ENCODE peak calls at places on chromosomes 5 and 9, in ten cellular contexts. Y, S, N, I, A, U, M, D, B and Z are unnamed samples.

GRCh38 chr5:5592541-5592940 is 170.1 kb downstream of the ICE1 start:
- DNase-seq in A (no peak), S (no peak), N (no peak), D (no peak), I (no peak), M (no peak), B (no peak), U (no peak), Y (peak), Z (no peak)

GRCh38 chr5:72467987-72468386 is 39.2 kb downstream of the ZNF366 start:
- DNase-seq in U (no peak), N (no peak), Y (peak), A (no peak), D (peak), B (no peak), S (no peak), I (no peak), M (no peak), Z (no peak)

GRCh38 chr5:68192679-68193060 is 22.9 kb upstream of the PIK3R1 start:
- DNase-seq in I (no peak), B (no peak), S (no peak), D (no peak), U (no peak), A (no peak), N (no peak), M (no peak), Y (no peak), Z (no peak)

GRCh38 chr9:2418619-2419018 is 203.0 kb upstream of the VLDLR start:
- DNase-seq in N (no peak), A (no peak), B (peak), I (no peak), U (no peak), D (peak), Y (peak), M (no peak), S (no peak), Z (no peak)

GRCh38 chr9:127634021-127634420 is 21.9 kb downstream of the STXBP1 start:
- DNase-seq in N (no peak), D (no peak), M (no peak), A (no peak), I (no peak), Y (peak), U (no peak), B (peak), S (no peak), Z (peak)

GRCh38 chr5:32951878-32952277 is 240.8 kb downstream of the NPR3 start:
- DNase-seq in Y (no peak), D (no peak), M (no peak), U (no peak), I (no peak), N (no peak), A (no peak), B (no peak), S (no peak), Z (no peak)

GRCh38 chr5:57036621-57037160 is 84.8 kb upstream of the MIER3 start:
- DNase-seq in B (no peak), U (no peak), S (no peak), Y (no peak), A (no peak), I (no peak), M (no peak), D (no peak), N (no peak), Z (no peak)

GRCh38 chr5:154334406-154335041 is 111.3 kb upstream of the SAP30L start:
- DNase-seq in I (no peak), Y (no peak), S (no peak), A (no peak), U (no peak), B (no peak), M (no peak), D (peak), N (no peak), Z (no peak)

GRCh38 chr5:113488645-113489184 is 462 bp upstream of the MCC start:
- DNase-seq in N (no peak), D (peak), S (no peak), I (no peak), U (no peak), M (no peak), Y (no peak), B (no peak), A (no peak), Z (no peak)

GRCh38 chr5:90941002-90941720 is 382.6 kb downstream of the ADGRV1 start:
- DNase-seq in B (peak), D (no peak), I (no peak), S (no peak), U (no peak), M (no peak), N (no peak), A (no peak), Y (no peak), Z (no peak)

GRCh38 chr5:4862500-4862899 is 277.6 kb upstream of the ADAMTS16 start:
- DNase-seq in N (peak), I (peak), M (no peak), D (peak), Y (peak), U (no peak), A (no peak), S (no peak), B (peak), Z (no peak)

GRCh38 chr5:176647870-176648466 is 684 bp downstream of the TSPAN17 start:
- DNase-seq in N (no peak), B (peak), A (no peak), D (no peak), S (peak), M (no peak), Y (peak), I (no peak), U (peak), Z (peak)

GRCh38 chr9:76701441-76702031 is 62.7 kb upstream of the PCA3 start:
- DNase-seq in Y (no peak), N (no peak), D (peak), I (no peak), S (no peak), A (no peak), U (no peak), B (peak), M (no peak), Z (no peak)

GRCh38 chr9:27528886-27529315 is 713 bp downstream of the MOB3B start:
- DNase-seq in M (peak), N (peak), Y (peak), D (peak), S (peak), A (peak), U (peak), I (no peak), B (no peak), Z (peak)

GRCh38 chr9:125506045-125506444 is 201.0 kb downstream of the MAPKAP1 start:
- DNase-seq in B (no peak), S (no peak), D (no peak), M (no peak), N (no peak), I (no peak), U (no peak), Y (peak), A (no peak), Z (no peak)

GRCh38 chr5:40689442-40689841 is 9.7 kb downstream of the PTGER4 start:
- DNase-seq in D (peak), I (no peak), M (no peak), S (no peak), U (peak), N (peak), Y (peak), B (peak), A (no peak), Z (no peak)

GRCh38 chr9:109246533-109246932 is 74.3 kb downstream of the EPB41L4B start:
- DNase-seq in B (no peak), A (no peak), S (no peak), D (no peak), U (no peak), M (no peak), Y (no peak), N (no peak), I (no peak), Z (no peak)

GRCh38 chr5:1673042-1673674 is 126.5 kb downstream of the MRPL36 start:
- DNase-seq in M (no peak), D (no peak), Y (peak), I (no peak), S (no peak), U (no peak), N (no peak), B (no peak), A (no peak), Z (no peak)

GRCh38 chr9:125763373-125763772 is 16.2 kb downstream of the PBX3 start:
- DNase-seq in S (no peak), I (no peak), Y (peak), U (no peak), N (no peak), M (no peak), B (peak), D (peak), A (no peak), Z (no peak)

GRCh38 chr9:13149454-13149853 is 130.0 kb downstream of the MPDZ start:
- DNase-seq in M (no peak), A (no peak), U (no peak), N (no peak), I (no peak), B (no peak), D (no peak), S (no peak), Y (no peak), Z (no peak)

GRCh38 chr9:98488578-98489312 is 220.0 kb downstream of the GABBR2 start:
- DNase-seq in I (no peak), A (no peak), Y (peak), N (peak), M (no peak), S (no peak), B (no peak), U (no peak), D (peak), Z (no peak)

GRCh38 chr9:75071530-75072122 is 16.3 kb downstream of the NMRK1 start:
- DNase-seq in Y (no peak), U (no peak), S (no peak), I (peak), N (no peak), A (peak), D (no peak), B (no peak), M (peak), Z (peak)

GRCh38 chr5:73152411-73153388 is 20.3 kb upstream of the TMEM174 start:
- DNase-seq in B (no peak), M (no peak), N (no peak), A (no peak), S (no peak), I (no peak), U (no peak), D (no peak), Y (no peak), Z (no peak)

GRCh38 chr9:99859395-99859980 is 37.8 kb downstream of the NR4A3 start:
- DNase-seq in S (no peak), I (no peak), U (no peak), Y (peak), D (peak), M (no peak), A (no peak), B (no peak), N (no peak), Z (no peak)

GRCh38 chr5:177369050-177369912 is 11.6 kb downstream of the RGS14 start:
- DNase-seq in D (no peak), Y (peak), N (peak), S (no peak), B (peak), U (no peak), A (peak), I (peak), M (no peak), Z (no peak)

GRCh38 chr5:35754481-35754880 is 102.2 kb upstream of the IL7R start:
- DNase-seq in S (no peak), A (no peak), I (no peak), M (no peak), N (no peak), B (no peak), Y (no peak), U (no peak), D (no peak), Z (no peak)

GRCh38 chr5:17405976-17406876 is 91.8 kb upstream of the TAF11L2 start:
- DNase-seq in U (no peak), M (no peak), B (no peak), A (no peak), D (peak), Y (no peak), N (no peak), S (no peak), I (no peak), Z (no peak)

GRCh38 chr5:133353741-133354140 is 258.6 kb downstream of the FSTL4 start:
- DNase-seq in S (no peak), M (no peak), I (no peak), Y (peak), D (no peak), B (no peak), U (no peak), A (no peak), N (no peak), Z (peak)

GRCh38 chr5:170070556-170071412 is 34.9 kb upstream of the FOXI1 start:
- DNase-seq in N (peak), U (no peak), M (no peak), D (peak), Y (peak), S (no peak), I (peak), B (peak), A (no peak), Z (no peak)

DNA sequence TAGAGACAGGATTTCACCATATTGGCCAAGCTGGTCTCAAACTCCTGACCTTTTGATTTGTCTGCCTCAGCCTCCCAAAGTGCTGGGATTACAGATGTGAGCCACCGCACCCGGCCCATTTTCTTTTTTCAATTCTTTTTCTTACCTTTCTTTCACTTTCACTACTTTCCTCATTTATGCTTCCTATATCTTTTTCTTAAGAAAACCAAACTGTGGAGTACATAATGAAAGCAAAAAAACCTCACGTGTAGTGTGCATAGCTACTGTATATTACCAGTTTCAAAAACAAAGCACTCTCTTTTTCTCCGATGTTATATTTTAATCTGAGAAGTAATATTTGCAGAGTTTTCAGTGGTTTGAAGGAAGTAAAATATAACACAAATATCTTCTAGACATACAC is 8.0 kb upstream of the CAST start:
- DNase-seq in D (no peak), S (no peak), N (no peak), U (no peak), Y (no peak), B (no peak), I (no peak), A (no peak), M (no peak), Z (no peak)
- H3K27ac ChIP-seq in D (no peak), S (no peak), N (no peak), U (no peak), Y (no peak), B (no peak), I (no peak), A (no peak), M (no peak), Z (no peak)

DNA sequence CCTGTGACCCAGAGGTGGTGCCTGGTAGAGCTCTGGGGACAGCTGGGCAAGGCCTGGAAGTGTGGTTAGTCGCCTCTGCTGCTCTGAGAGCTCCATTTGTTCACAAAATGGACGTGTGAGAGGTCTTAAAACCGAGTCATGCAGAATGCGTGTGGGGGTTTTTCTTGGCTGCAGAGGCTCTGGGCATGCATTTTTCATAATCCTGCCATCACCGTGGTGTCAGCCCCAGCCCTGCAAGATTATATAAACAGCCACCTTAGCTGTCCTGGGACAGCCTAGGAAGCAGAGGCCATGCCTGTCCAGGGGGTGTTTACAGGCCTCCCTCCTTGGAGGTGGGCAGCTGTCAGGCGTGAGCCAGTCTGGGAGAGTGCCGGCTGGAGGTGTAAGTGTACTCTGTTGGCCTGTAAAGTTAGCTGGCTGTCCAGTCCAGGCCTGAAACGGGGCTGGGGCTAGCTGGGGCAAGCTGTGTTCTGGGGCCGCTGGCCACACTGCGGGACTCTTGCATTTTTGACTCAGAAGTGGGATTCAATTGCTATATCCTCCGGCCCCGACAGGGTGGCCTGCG is 2.3 kb downstream of the WNK2 start:
- DNase-seq in D (no peak), A (no peak), N (no peak), Y (no peak), M (no peak), B (no peak), S (no peak), U (no peak), I (no peak), Z (no peak)
- H3K27ac ChIP-seq in D (no peak), A (no peak), N (no peak), Y (peak), M (no peak), B (no peak), S (peak), U (no peak), I (no peak), Z (no peak)

DNA sequence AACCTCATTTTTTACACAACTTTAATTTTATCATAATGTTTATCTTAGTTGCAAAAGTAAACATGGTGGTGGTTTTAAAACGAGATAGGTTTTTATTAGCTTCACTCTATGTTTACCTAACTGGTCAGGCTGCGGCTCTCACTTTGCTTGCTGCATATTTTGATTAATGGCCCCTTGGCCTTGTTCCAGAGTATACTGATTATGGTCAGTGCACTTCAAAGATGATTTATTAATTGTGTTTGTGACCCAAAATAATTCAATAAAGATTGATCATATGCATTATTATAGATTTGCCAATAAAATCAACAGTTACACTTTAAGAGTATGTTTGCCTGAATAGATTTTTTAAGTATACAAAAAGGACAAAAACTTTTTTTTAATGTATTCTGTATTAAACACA is 188.0 kb downstream of the XRCC4 start:
- DNase-seq in S (no peak), I (no peak), N (no peak), D (peak), B (no peak), M (no peak), A (no peak), U (no peak), Y (peak), Z (no peak)
- H3K27ac ChIP-seq in S (no peak), I (no peak), N (no peak), D (no peak), B (no peak), M (no peak), A (no peak), U (no peak), Y (no peak), Z (no peak)

GRCh38 chr5:115930630-115931337 is 31.5 kb upstream of the LVRN start:
- DNase-seq in S (no peak), I (no peak), U (no peak), N (no peak), A (no peak), D (peak), B (no peak), Y (peak), M (no peak), Z (no peak)

GRCh38 chr5:115934388-115934974 is 27.8 kb upstream of the LVRN start:
- DNase-seq in A (no peak), B (no peak), M (no peak), N (no peak), U (no peak), Y (no peak), D (no peak), S (no peak), I (no peak), Z (no peak)

GRCh38 chr5:115936031-115936430 is 26.2 kb upstream of the LVRN start:
- DNase-seq in N (no peak), A (no peak), B (no peak), M (no peak), Y (no peak), S (no peak), I (no peak), U (no peak), D (no peak), Z (no peak)

GRCh38 chr5:115932991-115933390 is 29.3 kb upstream of the LVRN start:
- DNase-seq in M (no peak), S (no peak), D (peak), N (no peak), Y (peak), A (no peak), B (no peak), U (no peak), I (no peak), Z (no peak)
- H3K27ac ChIP-seq in M (no peak), S (no peak), D (no peak), N (no peak), Y (no peak), A (no peak), B (no peak), U (no peak), I (no peak), Z (no peak)

DNA sequence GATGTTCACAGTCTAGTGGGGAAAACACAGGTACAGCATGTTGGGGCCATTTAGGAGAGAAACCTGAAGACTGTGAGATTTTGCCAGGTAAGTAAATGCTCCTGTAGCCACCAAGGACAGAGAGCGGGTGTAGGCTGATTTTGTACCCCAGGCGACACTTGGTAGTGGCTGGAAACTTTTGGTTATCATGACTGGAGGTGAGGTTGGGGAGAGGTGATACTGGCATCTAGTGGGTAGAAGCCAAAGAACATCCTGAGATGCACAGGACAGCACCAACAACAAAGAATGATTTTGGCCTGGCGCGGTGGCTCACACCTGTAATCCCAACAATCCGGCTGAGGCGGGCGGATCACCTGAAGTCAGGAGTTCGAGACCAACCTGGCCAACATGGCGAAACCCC is 38.8 kb upstream of the PWWP2A start:
- DNase-seq in M (no peak), A (no peak), N (no peak), B (no peak), D (no peak), U (no peak), I (peak), Y (no peak), S (no peak), Z (no peak)
- H3K27ac ChIP-seq in M (no peak), A (no peak), N (no peak), B (no peak), D (no peak), U (no peak), I (no peak), Y (no peak), S (no peak), Z (no peak)